ENCODE peak calls at places on chromosomes 4 and X, in seven cellular contexts. L is head of caudate nucleus; Q is ACHN; R is activated CD4-positive, alpha-beta T cell treated with anti-CD3 and anti-CD28 coated beads for 48 hours; E is NCI-H510A treated with DMSO at 0.1 percent for 48 hours; K is HCT116; W is NB4. V is an unnamed sample.

GRCh38 chrX:9466115-9466495 is 1.2 kb downstream of the TBL1X start:
- DNase-seq in R (peak; percentile 39), Q (peak; percentile 11), E (no peak), K (no peak), W (peak; percentile 66), L (peak; percentile 46), V (no peak)

GRCh38 chr4:117545042-117545441 is 459.7 kb upstream of the TRAM1L1 start:
- DNase-seq in R (no peak), Q (no peak), K (no peak), L (no peak), E (no peak), W (no peak), V (no peak)

GRCh38 chr4:22670953-22671352 is 21.8 kb upstream of the GBA3 start:
- DNase-seq in L (no peak), Q (no peak), W (no peak), E (no peak), R (peak; percentile 4), K (no peak), V (no peak)

GRCh38 chr4:8915201-8916200 is 43.9 kb upstream of the HMX1 start:
- DNase-seq in E (no peak), K (no peak), L (no peak), W (peak; percentile 1), Q (no peak), R (no peak), V (no peak)

GRCh38 chrX:67296395-67296794 is 247.4 kb upstream of the AR start:
- DNase-seq in R (no peak), K (no peak), L (no peak), E (no peak), Q (no peak), W (no peak), V (no peak)

GRCh38 chr4:98659106-98659592 is 738 bp upstream of the TSPAN5 start:
- DNase-seq in K (no peak), Q (peak; percentile 60), E (no peak), R (no peak), W (peak; percentile 5), L (no peak), V (no peak)

GRCh38 chrX:18892881-18893280 is 91.0 kb downstream of the PHKA2 start:
- DNase-seq in R (no peak), K (no peak), E (no peak), Q (no peak), W (no peak), L (no peak), V (no peak)

GRCh38 chrX:1450381-1451161 is 2.1 kb downstream of the ASMTL start:
- DNase-seq in W (no peak), L (no peak), K (no peak), R (peak; percentile 7), E (no peak), Q (no peak), V (no peak)

GRCh38 chr4:65661469-65661868 is 8.8 kb downstream of the EPHA5 start:
- DNase-seq in K (no peak), L (no peak), R (no peak), Q (no peak), W (no peak), E (no peak), V (no peak)

GRCh38 chrX:45164021-45164621 is 36.6 kb downstream of the DIPK2B start:
- DNase-seq in R (no peak), Q (no peak), E (no peak), K (no peak), L (no peak), W (no peak), V (no peak)

GRCh38 chr4:56655209-56655626 is 25.9 kb downstream of the HOPX start:
- DNase-seq in R (no peak), L (peak; percentile 49), Q (no peak), W (no peak), K (no peak), E (peak; percentile 62), V (no peak)

GRCh38 chrX:105752334-105752733 is 70.0 kb upstream of the NRK start:
- DNase-seq in R (no peak), Q (no peak), W (no peak), L (no peak), E (no peak), K (no peak), V (no peak)

GRCh38 chr4:138602664-138603063 is 360.5 kb upstream of the SLC7A11 start:
- DNase-seq in L (no peak), W (no peak), R (no peak), E (no peak), K (no peak), Q (no peak), V (no peak)

GRCh38 chrX:53268173-53268572 is 13.2 kb downstream of the IQSEC2 start:
- DNase-seq in E (no peak), L (no peak), K (no peak), Q (no peak), R (no peak), W (no peak), V (no peak)

GRCh38 chrX:51737062-51737461 is 6.2 kb upstream of the GSPT2 start:
- DNase-seq in W (peak; percentile 5), Q (no peak), R (no peak), E (no peak), L (no peak), K (no peak), V (no peak)

GRCh38 chrX:153726286-153727107 is 1.8 kb downstream of the ABCD1 start:
- DNase-seq in R (peak; percentile 46), W (peak; percentile 84), K (no peak), Q (peak; percentile 17), E (no peak), L (peak; percentile 49), V (no peak)

GRCh38 chr4:141006236-141006802 is 127.0 kb downstream of the RNF150 start:
- DNase-seq in K (no peak), Q (no peak), R (no peak), E (no peak), L (no peak), W (no peak), V (no peak)

GRCh38 chr4:27947320-27947719 is 1086.7 kb downstream of the STIM2 start:
- DNase-seq in W (no peak), R (no peak), Q (no peak), K (no peak), E (no peak), L (no peak), V (no peak)

GRCh38 chr4:6195602-6196319 is 4.6 kb downstream of the JAKMIP1 start:
- DNase-seq in W (no peak), E (no peak), Q (no peak), L (no peak), K (no peak), R (no peak), V (no peak)

GRCh38 chr4:97656034-97656720 is 487.1 kb downstream of the STPG2 start:
- DNase-seq in L (no peak), Q (no peak), E (no peak), K (peak; percentile 33), R (no peak), W (peak; percentile 84), V (no peak)

GRCh38 chr4:74012130-74012529 is 13.7 kb upstream of the CXCL5 start:
- DNase-seq in R (no peak), K (no peak), E (no peak), Q (no peak), W (no peak), L (no peak), V (no peak)

V was measured in glomerular endothelial cell.